ENCODE peak calls at places on chromosomes 5 and 9, in seven cellular contexts. T, Z, L, N, S, F and K are unnamed samples.

GRCh38 chr5:124927735-124928134 is 181.3 kb upstream of the ZNF608 start:
- DNase-seq in T (peak; percentile 63), Z (peak; percentile 82), L (no peak), N (no peak), S (peak; percentile 41), F (no peak), K (no peak)

GRCh38 chr5:58462623-58463230 is 2.8 kb upstream of the PLK2 start:
- DNase-seq in T (peak; percentile 79), Z (peak; percentile 58), L (no peak), N (no peak), S (peak; percentile 72), F (peak; percentile 50), K (peak; percentile 59)

GRCh38 chr5:98593418-98593817 is 180.0 kb upstream of the RGMB start:
- DNase-seq in T (no peak), Z (no peak), L (no peak), N (no peak), S (no peak), F (no peak), K (no peak)

GRCh38 chr9:3323714-3324113 is 202.1 kb downstream of the RFX3 start:
- DNase-seq in T (no peak), Z (peak; percentile 40), L (no peak), N (no peak), S (no peak), F (no peak), K (no peak)

GRCh38 chr5:74581988-74582365 is 58.6 kb downstream of the ENC1 start:
- DNase-seq in T (no peak), Z (no peak), L (no peak), N (no peak), S (no peak), F (no peak), K (no peak)

GRCh38 chr9:136527131-136527530 is 18.7 kb downstream of the NOTCH1 start:
- DNase-seq in T (no peak), Z (no peak), L (no peak), N (no peak), S (no peak), F (no peak), K (no peak)

GRCh38 chr5:106680330-106680729 is 990.4 kb downstream of the EFNA5 start:
- DNase-seq in T (no peak), Z (no peak), L (no peak), N (no peak), S (no peak), F (no peak), K (no peak)

GRCh38 chr9:69599232-69599971 is 72.8 kb downstream of the APBA1 start:
- DNase-seq in T (no peak), Z (peak; percentile 30), L (no peak), N (no peak), S (no peak), F (no peak), K (no peak)

GRCh38 chr5:81626524-81626923 is 124.4 kb downstream of the SSBP2 start:
- DNase-seq in T (peak; percentile 80), Z (no peak), L (no peak), N (no peak), S (peak; percentile 90), F (no peak), K (no peak)

GRCh38 chr9:96034553-96035122 is 159.1 kb downstream of the ERCC6L2 start:
- DNase-seq in T (no peak), Z (no peak), L (no peak), N (no peak), S (no peak), F (no peak), K (no peak)

GRCh38 chr9:38362912-38363588 is 29.5 kb upstream of the ALDH1B1 start:
- DNase-seq in T (peak; percentile 74), Z (peak; percentile 63), L (no peak), N (no peak), S (peak; percentile 85), F (peak; percentile 23), K (peak; percentile 52)

GRCh38 chr5:171152382-171152781 is 156.7 kb upstream of the TLX3 start:
- DNase-seq in T (peak; percentile 55), Z (peak; percentile 28), L (no peak), N (no peak), S (peak; percentile 54), F (no peak), K (no peak)

GRCh38 chr5:4022056-4022670 is 426.5 kb downstream of the IRX1 start:
- DNase-seq in T (no peak), Z (no peak), L (no peak), N (no peak), S (no peak), F (no peak), K (no peak)

GRCh38 chr5:160436017-160436416 is 14.4 kb downstream of the PTTG1 start:
- DNase-seq in T (no peak), Z (no peak), L (no peak), N (no peak), S (no peak), F (no peak), K (no peak)

GRCh38 chr5:64594601-64595518 is 89.0 kb downstream of the RGS7BP start:
- DNase-seq in T (peak; percentile 3), Z (peak; percentile 73), L (no peak), N (peak; percentile 61), S (no peak), F (no peak), K (peak; percentile 17)

GRCh38 chr5:7754997-7755596 is 95.8 kb downstream of the CFAP90 start:
- DNase-seq in T (no peak), Z (peak; percentile 83), L (peak; percentile 87), N (peak; percentile 90), S (peak; percentile 15), F (peak; percentile 71), K (peak; percentile 55)

GRCh38 chr9:112866662-112867274 is 23.9 kb downstream of the SLC46A2 start:
- DNase-seq in T (peak; percentile 88), Z (peak; percentile 95), L (peak; percentile 56), N (peak; percentile 87), S (peak; percentile 80), F (peak; percentile 38), K (no peak)

GRCh38 chr9:37464426-37465248 is 613 bp downstream of the ZBTB5 start:
- DNase-seq in T (peak; percentile 90), Z (no peak), L (peak; percentile 93), N (no peak), S (peak; percentile 63), F (peak; percentile 69), K (no peak)

GRCh38 chr9:18477121-18477705 is 3.3 kb downstream of the ADAMTSL1 start:
- DNase-seq in T (no peak), Z (no peak), L (no peak), N (no peak), S (no peak), F (no peak), K (no peak)

GRCh38 chr5:124735169-124735858 is 11.1 kb downstream of the ZNF608 start:
- DNase-seq in T (peak; percentile 75), Z (peak; percentile 95), L (peak; percentile 76), N (peak; percentile 73), S (no peak), F (peak; percentile 20), K (no peak)

DNA sequence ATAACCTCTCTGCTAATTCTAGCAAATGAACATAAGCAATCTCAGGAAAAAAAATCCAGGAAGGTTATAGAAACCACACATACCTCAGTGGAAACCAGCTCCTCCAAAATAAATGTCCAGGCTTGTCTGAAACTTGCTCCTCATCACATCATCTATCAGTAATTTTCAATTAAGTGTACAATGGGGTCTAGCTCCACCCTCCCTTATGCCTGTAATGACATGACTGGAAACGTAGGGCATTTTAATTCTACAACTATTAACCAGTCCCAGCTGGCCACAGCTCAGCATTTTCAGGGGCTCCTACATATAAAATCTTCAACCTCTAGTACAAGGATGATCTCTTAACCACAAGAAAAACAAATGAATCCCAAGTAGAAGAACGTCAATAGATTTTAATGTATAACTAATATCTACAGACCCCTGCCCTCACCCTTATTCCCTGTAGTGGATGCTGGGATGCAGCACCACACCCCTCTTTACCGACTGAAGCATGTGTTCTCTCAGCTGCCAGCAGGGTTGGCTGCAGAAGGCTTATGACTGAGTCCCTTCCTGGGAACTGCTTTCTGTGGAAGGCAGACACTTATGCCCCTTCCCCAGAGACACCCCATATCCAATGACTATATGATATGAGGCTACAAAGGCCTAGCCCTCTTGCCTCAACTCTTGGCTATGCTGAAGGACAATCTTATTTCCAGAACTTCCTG is 6.8 kb downstream of the TSSK1B start:
- DNase-seq in T (no peak), Z (no peak), L (no peak), N (no peak), S (no peak), F (no peak), K (no peak)
- H3K4ac ChIP-seq in T (no peak overlapping the region), Z (no peak overlapping the region), L (no peak overlapping the region), N (no peak overlapping the region), S (no peak overlapping the region), F (no peak overlapping the region), K (no peak overlapping the region)

DNA sequence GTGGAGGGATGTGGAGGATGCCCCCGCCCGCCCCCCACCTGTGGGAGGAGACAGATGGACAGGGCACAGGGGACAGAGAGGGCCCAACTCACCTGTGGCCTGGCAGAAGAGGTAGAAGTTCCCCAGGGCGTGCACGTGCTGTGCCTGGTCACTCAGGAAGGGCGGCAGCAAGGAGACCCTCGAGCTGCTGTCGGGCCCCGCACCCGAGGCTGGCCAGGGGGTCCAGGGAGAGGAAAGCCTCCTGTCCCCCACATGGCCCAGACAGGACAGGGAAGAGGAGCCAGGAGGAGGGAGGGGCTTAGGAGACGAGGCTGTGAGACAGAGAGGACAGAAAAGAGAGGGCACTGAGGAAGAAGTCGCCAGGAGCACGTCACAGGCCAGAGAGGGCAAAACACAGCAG is 58.4 kb downstream of the SECISBP2 start:
- DNase-seq in T (no peak), Z (no peak), L (no peak), N (no peak), S (no peak), F (no peak), K (no peak)
- H2BK120ac ChIP-seq in T (no peak overlapping the region), Z (no peak overlapping the region), L (no peak overlapping the region), N (no peak overlapping the region), S (peak overlapping the region; percentile 51), F (no peak overlapping the region), K (no peak overlapping the region)

DNA sequence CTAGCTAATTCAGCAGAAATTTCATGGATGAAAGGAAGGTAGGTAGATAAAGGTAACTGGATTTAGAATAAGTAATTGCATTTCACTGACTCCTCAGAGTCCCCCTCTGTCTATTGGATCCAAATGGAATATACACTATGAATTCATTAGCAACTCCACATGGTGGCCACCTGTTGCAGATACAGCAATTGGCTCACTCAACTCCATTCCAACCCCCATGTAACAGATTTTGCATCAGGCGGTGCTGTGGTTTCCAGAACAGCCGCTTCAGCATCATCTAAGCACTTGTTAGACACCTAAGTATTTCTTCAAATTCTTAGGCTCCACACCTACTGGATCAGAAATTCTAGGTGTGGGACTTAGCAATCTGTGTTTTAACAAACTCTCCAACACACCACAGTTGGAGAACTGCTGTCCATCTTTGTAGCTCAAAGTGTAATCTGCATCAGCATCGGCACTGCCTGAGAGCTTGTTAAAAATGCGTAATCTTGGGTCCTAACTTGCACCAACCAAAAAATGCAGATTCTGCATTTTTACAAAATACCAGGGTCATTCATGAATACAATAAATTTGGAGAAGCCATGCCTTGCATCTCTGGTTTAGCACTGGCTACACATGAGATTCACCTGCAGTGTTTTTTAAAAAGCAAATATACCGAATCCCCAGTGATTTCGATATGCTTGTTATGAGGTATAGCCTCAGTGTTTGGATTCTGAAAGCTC is 413.8 kb upstream of the CD180 start:
- DNase-seq in T (no peak), Z (no peak), L (no peak), N (no peak), S (no peak), F (no peak), K (no peak)
- H3K4ac ChIP-seq in T (no peak overlapping the region), Z (no peak overlapping the region), L (no peak overlapping the region), N (no peak overlapping the region), S (no peak overlapping the region), F (no peak overlapping the region), K (no peak overlapping the region)

DNA sequence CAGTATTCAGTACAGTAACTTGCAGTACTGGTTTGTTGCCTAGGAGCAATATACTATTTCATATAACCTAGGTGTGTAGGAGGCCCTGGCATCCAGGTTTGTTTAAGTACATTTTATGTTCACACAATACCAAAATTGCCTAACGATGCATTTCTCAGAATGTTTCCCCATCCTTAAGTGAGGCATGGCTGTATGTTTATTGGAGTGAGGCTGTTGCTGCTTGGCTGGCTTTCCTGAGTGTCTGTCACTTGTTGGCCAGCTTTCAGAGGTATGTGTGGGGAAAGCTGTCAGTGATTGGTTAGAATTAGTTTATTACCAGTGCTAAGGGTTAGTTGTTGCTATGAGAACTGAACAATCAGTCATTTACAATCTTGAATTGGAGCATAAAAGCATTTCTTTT is 154.1 kb upstream of the CDH12 start:
- DNase-seq in T (peak; percentile 14), Z (peak; percentile 5), L (no peak), N (no peak), S (no peak), F (no peak), K (no peak)
- H2BK120ac ChIP-seq in T (no peak overlapping the region), Z (no peak overlapping the region), L (no peak overlapping the region), N (no peak overlapping the region), S (no peak overlapping the region), F (no peak overlapping the region), K (no peak overlapping the region)